ENCODE peak calls at places on chromosome 18, in nine cellular contexts. One of them, this sample, is unnamed.

GRCh38 chr18:62938006-62938405 is 222.7 kb downstream of the PHLPP1 start:
- DNase-seq in T-helper 2 cell: no peak
- DNase-seq in tibial nerve: no peak
- DNase-seq in B cell: no peak
- DNase-seq in neuronal stem cell: no peak
- DNase-seq in activated effector memory CD4-positive, alpha-beta T cell treated with anti-CD3 and anti-CD28 coated beads, Interleukin-2, amount 50 U/mL, for 16 hours: no peak
- DNase-seq in AG09319: no peak
- DNase-seq in activated CD8-positive, alpha-beta memory T cell treated with anti-CD3 and anti-CD28 coated beads for 24 hours: no peak
- DNase-seq in stimulated activated CD4-positive, alpha-beta T cell treated with anti-CD3 and anti-CD28 coated beads, Interleukin-15, amount 100 ng/mL, for 24 hours: no peak
- DNase-seq in this sample: no peak

GRCh38 chr18:63158012-63158631 is 161.4 kb downstream of the BCL2 start:
- DNase-seq in tibial nerve: no peak
- DNase-seq in AG09319: no peak
- DNase-seq in activated effector memory CD4-positive, alpha-beta T cell treated with anti-CD3 and anti-CD28 coated beads, Interleukin-2, amount 50 U/mL, for 16 hours: peak
- DNase-seq in stimulated activated CD4-positive, alpha-beta T cell treated with anti-CD3 and anti-CD28 coated beads, Interleukin-15, amount 100 ng/mL, for 24 hours: no peak
- DNase-seq in activated CD8-positive, alpha-beta memory T cell treated with anti-CD3 and anti-CD28 coated beads for 24 hours: peak
- DNase-seq in neuronal stem cell: no peak
- DNase-seq in T-helper 2 cell: no peak
- DNase-seq in B cell: no peak
- DNase-seq in this sample: no peak

GRCh38 chr18:79866889-79867574 is 69.3 kb downstream of the KCNG2 start:
- DNase-seq in neuronal stem cell: no peak
- DNase-seq in activated effector memory CD4-positive, alpha-beta T cell treated with anti-CD3 and anti-CD28 coated beads, Interleukin-2, amount 50 U/mL, for 16 hours: peak
- DNase-seq in B cell: no peak
- DNase-seq in AG09319: no peak
- DNase-seq in stimulated activated CD4-positive, alpha-beta T cell treated with anti-CD3 and anti-CD28 coated beads, Interleukin-15, amount 100 ng/mL, for 24 hours: no peak
- DNase-seq in activated CD8-positive, alpha-beta memory T cell treated with anti-CD3 and anti-CD28 coated beads for 24 hours: peak
- DNase-seq in T-helper 2 cell: no peak
- DNase-seq in tibial nerve: no peak
- DNase-seq in this sample: no peak

GRCh38 chr18:46939337-46939963 is 22.0 kb downstream of the KATNAL2 start:
- DNase-seq in neuronal stem cell: no peak
- DNase-seq in activated CD8-positive, alpha-beta memory T cell treated with anti-CD3 and anti-CD28 coated beads for 24 hours: no peak
- DNase-seq in tibial nerve: no peak
- DNase-seq in AG09319: peak
- DNase-seq in B cell: no peak
- DNase-seq in activated effector memory CD4-positive, alpha-beta T cell treated with anti-CD3 and anti-CD28 coated beads, Interleukin-2, amount 50 U/mL, for 16 hours: no peak
- DNase-seq in T-helper 2 cell: no peak
- DNase-seq in stimulated activated CD4-positive, alpha-beta T cell treated with anti-CD3 and anti-CD28 coated beads, Interleukin-15, amount 100 ng/mL, for 24 hours: no peak
- DNase-seq in this sample: no peak

GRCh38 chr18:79753391-79753851 is 44.3 kb upstream of the KCNG2 start:
- DNase-seq in activated effector memory CD4-positive, alpha-beta T cell treated with anti-CD3 and anti-CD28 coated beads, Interleukin-2, amount 50 U/mL, for 16 hours: peak
- DNase-seq in T-helper 2 cell: no peak
- DNase-seq in AG09319: no peak
- DNase-seq in B cell: no peak
- DNase-seq in activated CD8-positive, alpha-beta memory T cell treated with anti-CD3 and anti-CD28 coated beads for 24 hours: no peak
- DNase-seq in neuronal stem cell: no peak
- DNase-seq in tibial nerve: no peak
- DNase-seq in stimulated activated CD4-positive, alpha-beta T cell treated with anti-CD3 and anti-CD28 coated beads, Interleukin-15, amount 100 ng/mL, for 24 hours: no peak
- DNase-seq in this sample: peak

GRCh38 chr18:37565985-37566478 is 434 bp upstream of the CELF4 start:
- DNase-seq in stimulated activated CD4-positive, alpha-beta T cell treated with anti-CD3 and anti-CD28 coated beads, Interleukin-15, amount 100 ng/mL, for 24 hours: no peak
- DNase-seq in T-helper 2 cell: no peak
- DNase-seq in neuronal stem cell: peak
- DNase-seq in activated CD8-positive, alpha-beta memory T cell treated with anti-CD3 and anti-CD28 coated beads for 24 hours: no peak
- DNase-seq in tibial nerve: no peak
- DNase-seq in AG09319: no peak
- DNase-seq in activated effector memory CD4-positive, alpha-beta T cell treated with anti-CD3 and anti-CD28 coated beads, Interleukin-2, amount 50 U/mL, for 16 hours: no peak
- DNase-seq in B cell: no peak
- DNase-seq in this sample: peak

GRCh38 chr18:47799376-47799775 is 131.1 kb downstream of the SMAD2 start:
- DNase-seq in activated effector memory CD4-positive, alpha-beta T cell treated with anti-CD3 and anti-CD28 coated beads, Interleukin-2, amount 50 U/mL, for 16 hours: no peak
- DNase-seq in neuronal stem cell: no peak
- DNase-seq in T-helper 2 cell: no peak
- DNase-seq in stimulated activated CD4-positive, alpha-beta T cell treated with anti-CD3 and anti-CD28 coated beads, Interleukin-15, amount 100 ng/mL, for 24 hours: no peak
- DNase-seq in B cell: no peak
- DNase-seq in activated CD8-positive, alpha-beta memory T cell treated with anti-CD3 and anti-CD28 coated beads for 24 hours: no peak
- DNase-seq in tibial nerve: no peak
- DNase-seq in AG09319: no peak
- DNase-seq in this sample: no peak

GRCh38 chr18:8212893-8213805 is 396.1 kb upstream of the RAB12 start:
- DNase-seq in T-helper 2 cell: no peak
- DNase-seq in activated effector memory CD4-positive, alpha-beta T cell treated with anti-CD3 and anti-CD28 coated beads, Interleukin-2, amount 50 U/mL, for 16 hours: no peak
- DNase-seq in activated CD8-positive, alpha-beta memory T cell treated with anti-CD3 and anti-CD28 coated beads for 24 hours: no peak
- DNase-seq in stimulated activated CD4-positive, alpha-beta T cell treated with anti-CD3 and anti-CD28 coated beads, Interleukin-15, amount 100 ng/mL, for 24 hours: no peak
- DNase-seq in tibial nerve: no peak
- DNase-seq in AG09319: peak
- DNase-seq in neuronal stem cell: no peak
- DNase-seq in B cell: no peak
- DNase-seq in this sample: no peak

GRCh38 chr18:33020877-33021276 is 248.1 kb upstream of the KLHL14 start:
- DNase-seq in stimulated activated CD4-positive, alpha-beta T cell treated with anti-CD3 and anti-CD28 coated beads, Interleukin-15, amount 100 ng/mL, for 24 hours: no peak
- DNase-seq in neuronal stem cell: no peak
- DNase-seq in activated effector memory CD4-positive, alpha-beta T cell treated with anti-CD3 and anti-CD28 coated beads, Interleukin-2, amount 50 U/mL, for 16 hours: no peak
- DNase-seq in B cell: no peak
- DNase-seq in tibial nerve: no peak
- DNase-seq in T-helper 2 cell: no peak
- DNase-seq in activated CD8-positive, alpha-beta memory T cell treated with anti-CD3 and anti-CD28 coated beads for 24 hours: no peak
- DNase-seq in AG09319: no peak
- DNase-seq in this sample: no peak

GRCh38 chr18:998976-999375 is 94.3 kb downstream of the ADCYAP1 start:
- DNase-seq in activated CD8-positive, alpha-beta memory T cell treated with anti-CD3 and anti-CD28 coated beads for 24 hours: no peak
- DNase-seq in neuronal stem cell: no peak
- DNase-seq in T-helper 2 cell: no peak
- DNase-seq in activated effector memory CD4-positive, alpha-beta T cell treated with anti-CD3 and anti-CD28 coated beads, Interleukin-2, amount 50 U/mL, for 16 hours: no peak
- DNase-seq in stimulated activated CD4-positive, alpha-beta T cell treated with anti-CD3 and anti-CD28 coated beads, Interleukin-15, amount 100 ng/mL, for 24 hours: no peak
- DNase-seq in B cell: no peak
- DNase-seq in tibial nerve: no peak
- DNase-seq in AG09319: no peak
- DNase-seq in this sample: no peak

GRCh38 chr18:13398631-13399030 is 180.1 kb downstream of the LDLRAD4 start:
- DNase-seq in B cell: no peak
- DNase-seq in AG09319: no peak
- DNase-seq in tibial nerve: no peak
- DNase-seq in T-helper 2 cell: no peak
- DNase-seq in activated CD8-positive, alpha-beta memory T cell treated with anti-CD3 and anti-CD28 coated beads for 24 hours: peak
- DNase-seq in activated effector memory CD4-positive, alpha-beta T cell treated with anti-CD3 and anti-CD28 coated beads, Interleukin-2, amount 50 U/mL, for 16 hours: no peak
- DNase-seq in stimulated activated CD4-positive, alpha-beta T cell treated with anti-CD3 and anti-CD28 coated beads, Interleukin-15, amount 100 ng/mL, for 24 hours: no peak
- DNase-seq in neuronal stem cell: no peak
- DNase-seq in this sample: no peak

GRCh38 chr18:79077181-79077580 is 8.0 kb downstream of the ATP9B start:
- DNase-seq in AG09319: no peak
- DNase-seq in activated effector memory CD4-positive, alpha-beta T cell treated with anti-CD3 and anti-CD28 coated beads, Interleukin-2, amount 50 U/mL, for 16 hours: no peak
- DNase-seq in neuronal stem cell: no peak
- DNase-seq in activated CD8-positive, alpha-beta memory T cell treated with anti-CD3 and anti-CD28 coated beads for 24 hours: no peak
- DNase-seq in stimulated activated CD4-positive, alpha-beta T cell treated with anti-CD3 and anti-CD28 coated beads, Interleukin-15, amount 100 ng/mL, for 24 hours: no peak
- DNase-seq in T-helper 2 cell: no peak
- DNase-seq in tibial nerve: no peak
- DNase-seq in B cell: no peak
- DNase-seq in this sample: no peak

GRCh38 chr18:22441638-22442037 is 23.9 kb upstream of the CTAGE1 start:
- DNase-seq in AG09319: no peak
- DNase-seq in B cell: no peak
- DNase-seq in T-helper 2 cell: no peak
- DNase-seq in neuronal stem cell: no peak
- DNase-seq in activated CD8-positive, alpha-beta memory T cell treated with anti-CD3 and anti-CD28 coated beads for 24 hours: no peak
- DNase-seq in stimulated activated CD4-positive, alpha-beta T cell treated with anti-CD3 and anti-CD28 coated beads, Interleukin-15, amount 100 ng/mL, for 24 hours: no peak
- DNase-seq in tibial nerve: no peak
- DNase-seq in activated effector memory CD4-positive, alpha-beta T cell treated with anti-CD3 and anti-CD28 coated beads, Interleukin-2, amount 50 U/mL, for 16 hours: no peak
- DNase-seq in this sample: no peak

GRCh38 chr18:37564796-37565137 is 831 bp downstream of the CELF4 start:
- DNase-seq in neuronal stem cell: peak
- DNase-seq in activated effector memory CD4-positive, alpha-beta T cell treated with anti-CD3 and anti-CD28 coated beads, Interleukin-2, amount 50 U/mL, for 16 hours: no peak
- DNase-seq in T-helper 2 cell: no peak
- DNase-seq in stimulated activated CD4-positive, alpha-beta T cell treated with anti-CD3 and anti-CD28 coated beads, Interleukin-15, amount 100 ng/mL, for 24 hours: no peak
- DNase-seq in activated CD8-positive, alpha-beta memory T cell treated with anti-CD3 and anti-CD28 coated beads for 24 hours: no peak
- DNase-seq in B cell: no peak
- DNase-seq in tibial nerve: peak
- DNase-seq in AG09319: no peak
- DNase-seq in this sample: peak

GRCh38 chr18:74519320-74520095 is 14.8 kb upstream of the CNDP1 start:
- DNase-seq in activated effector memory CD4-positive, alpha-beta T cell treated with anti-CD3 and anti-CD28 coated beads, Interleukin-2, amount 50 U/mL, for 16 hours: no peak
- DNase-seq in tibial nerve: no peak
- DNase-seq in AG09319: no peak
- DNase-seq in B cell: no peak
- DNase-seq in stimulated activated CD4-positive, alpha-beta T cell treated with anti-CD3 and anti-CD28 coated beads, Interleukin-15, amount 100 ng/mL, for 24 hours: no peak
- DNase-seq in T-helper 2 cell: no peak
- DNase-seq in neuronal stem cell: no peak
- DNase-seq in activated CD8-positive, alpha-beta memory T cell treated with anti-CD3 and anti-CD28 coated beads for 24 hours: no peak
- DNase-seq in this sample: peak

GRCh38 chr18:56702946-56703345 is 51.8 kb downstream of the WDR7 start:
- DNase-seq in B cell: peak
- DNase-seq in T-helper 2 cell: no peak
- DNase-seq in neuronal stem cell: peak
- DNase-seq in activated effector memory CD4-positive, alpha-beta T cell treated with anti-CD3 and anti-CD28 coated beads, Interleukin-2, amount 50 U/mL, for 16 hours: no peak
- DNase-seq in activated CD8-positive, alpha-beta memory T cell treated with anti-CD3 and anti-CD28 coated beads for 24 hours: no peak
- DNase-seq in tibial nerve: peak
- DNase-seq in stimulated activated CD4-positive, alpha-beta T cell treated with anti-CD3 and anti-CD28 coated beads, Interleukin-15, amount 100 ng/mL, for 24 hours: peak
- DNase-seq in AG09319: no peak
- DNase-seq in this sample: no peak

GRCh38 chr18:25055076-25055475 is 296.9 kb downstream of the ZNF521 start:
- DNase-seq in AG09319: no peak
- DNase-seq in neuronal stem cell: no peak
- DNase-seq in activated CD8-positive, alpha-beta memory T cell treated with anti-CD3 and anti-CD28 coated beads for 24 hours: no peak
- DNase-seq in tibial nerve: no peak
- DNase-seq in B cell: no peak
- DNase-seq in stimulated activated CD4-positive, alpha-beta T cell treated with anti-CD3 and anti-CD28 coated beads, Interleukin-15, amount 100 ng/mL, for 24 hours: no peak
- DNase-seq in T-helper 2 cell: no peak
- DNase-seq in activated effector memory CD4-positive, alpha-beta T cell treated with anti-CD3 and anti-CD28 coated beads, Interleukin-2, amount 50 U/mL, for 16 hours: no peak
- DNase-seq in this sample: no peak

GRCh38 chr18:3482258-3482657 is 32.3 kb downstream of the TGIF1 start:
- DNase-seq in B cell: no peak
- DNase-seq in T-helper 2 cell: no peak
- DNase-seq in neuronal stem cell: no peak
- DNase-seq in activated CD8-positive, alpha-beta memory T cell treated with anti-CD3 and anti-CD28 coated beads for 24 hours: no peak
- DNase-seq in AG09319: no peak
- DNase-seq in tibial nerve: no peak
- DNase-seq in stimulated activated CD4-positive, alpha-beta T cell treated with anti-CD3 and anti-CD28 coated beads, Interleukin-15, amount 100 ng/mL, for 24 hours: no peak
- DNase-seq in activated effector memory CD4-positive, alpha-beta T cell treated with anti-CD3 and anti-CD28 coated beads, Interleukin-2, amount 50 U/mL, for 16 hours: no peak
- DNase-seq in this sample: no peak

GRCh38 chr18:50722311-50722710 is 97.5 kb downstream of the MRO start:
- DNase-seq in activated CD8-positive, alpha-beta memory T cell treated with anti-CD3 and anti-CD28 coated beads for 24 hours: no peak
- DNase-seq in neuronal stem cell: no peak
- DNase-seq in tibial nerve: no peak
- DNase-seq in activated effector memory CD4-positive, alpha-beta T cell treated with anti-CD3 and anti-CD28 coated beads, Interleukin-2, amount 50 U/mL, for 16 hours: no peak
- DNase-seq in B cell: no peak
- DNase-seq in T-helper 2 cell: no peak
- DNase-seq in stimulated activated CD4-positive, alpha-beta T cell treated with anti-CD3 and anti-CD28 coated beads, Interleukin-15, amount 100 ng/mL, for 24 hours: no peak
- DNase-seq in AG09319: no peak
- DNase-seq in this sample: peak

GRCh38 chr18:59951591-59951990 is 51.8 kb downstream of the PMAIP1 start:
- DNase-seq in B cell: no peak
- DNase-seq in tibial nerve: no peak
- DNase-seq in activated effector memory CD4-positive, alpha-beta T cell treated with anti-CD3 and anti-CD28 coated beads, Interleukin-2, amount 50 U/mL, for 16 hours: no peak
- DNase-seq in activated CD8-positive, alpha-beta memory T cell treated with anti-CD3 and anti-CD28 coated beads for 24 hours: no peak
- DNase-seq in stimulated activated CD4-positive, alpha-beta T cell treated with anti-CD3 and anti-CD28 coated beads, Interleukin-15, amount 100 ng/mL, for 24 hours: no peak
- DNase-seq in AG09319: no peak
- DNase-seq in neuronal stem cell: no peak
- DNase-seq in T-helper 2 cell: no peak
- DNase-seq in this sample: no peak

GRCh38 chr18:66646622-66647021 is 42.7 kb upstream of the CDH19 start:
- DNase-seq in tibial nerve: no peak
- DNase-seq in AG09319: no peak
- DNase-seq in neuronal stem cell: no peak
- DNase-seq in activated CD8-positive, alpha-beta memory T cell treated with anti-CD3 and anti-CD28 coated beads for 24 hours: no peak
- DNase-seq in T-helper 2 cell: no peak
- DNase-seq in stimulated activated CD4-positive, alpha-beta T cell treated with anti-CD3 and anti-CD28 coated beads, Interleukin-15, amount 100 ng/mL, for 24 hours: no peak
- DNase-seq in B cell: no peak
- DNase-seq in activated effector memory CD4-positive, alpha-beta T cell treated with anti-CD3 and anti-CD28 coated beads, Interleukin-2, amount 50 U/mL, for 16 hours: no peak
- DNase-seq in this sample: no peak

GRCh38 chr18:31819106-31819924 is 58.6 kb upstream of the SLC25A52 start:
- DNase-seq in neuronal stem cell: peak
- DNase-seq in stimulated activated CD4-positive, alpha-beta T cell treated with anti-CD3 and anti-CD28 coated beads, Interleukin-15, amount 100 ng/mL, for 24 hours: no peak
- DNase-seq in T-helper 2 cell: no peak
- DNase-seq in B cell: no peak
- DNase-seq in activated effector memory CD4-positive, alpha-beta T cell treated with anti-CD3 and anti-CD28 coated beads, Interleukin-2, amount 50 U/mL, for 16 hours: no peak
- DNase-seq in AG09319: peak
- DNase-seq in tibial nerve: no peak
- DNase-seq in activated CD8-positive, alpha-beta memory T cell treated with anti-CD3 and anti-CD28 coated beads for 24 hours: no peak
- DNase-seq in this sample: no peak

GRCh38 chr18:8898990-8899389 is 193.6 kb downstream of the MTCL1 start:
- DNase-seq in tibial nerve: no peak
- DNase-seq in stimulated activated CD4-positive, alpha-beta T cell treated with anti-CD3 and anti-CD28 coated beads, Interleukin-15, amount 100 ng/mL, for 24 hours: no peak
- DNase-seq in T-helper 2 cell: no peak
- DNase-seq in B cell: no peak
- DNase-seq in activated effector memory CD4-positive, alpha-beta T cell treated with anti-CD3 and anti-CD28 coated beads, Interleukin-2, amount 50 U/mL, for 16 hours: no peak
- DNase-seq in activated CD8-positive, alpha-beta memory T cell treated with anti-CD3 and anti-CD28 coated beads for 24 hours: no peak
- DNase-seq in AG09319: no peak
- DNase-seq in neuronal stem cell: no peak
- DNase-seq in this sample: no peak

GRCh38 chr18:4130734-4131719 is 324.1 kb downstream of the DLGAP1 start:
- DNase-seq in activated effector memory CD4-positive, alpha-beta T cell treated with anti-CD3 and anti-CD28 coated beads, Interleukin-2, amount 50 U/mL, for 16 hours: no peak
- DNase-seq in AG09319: no peak
- DNase-seq in stimulated activated CD4-positive, alpha-beta T cell treated with anti-CD3 and anti-CD28 coated beads, Interleukin-15, amount 100 ng/mL, for 24 hours: no peak
- DNase-seq in T-helper 2 cell: no peak
- DNase-seq in tibial nerve: no peak
- DNase-seq in activated CD8-positive, alpha-beta memory T cell treated with anti-CD3 and anti-CD28 coated beads for 24 hours: no peak
- DNase-seq in B cell: no peak
- DNase-seq in neuronal stem cell: no peak
- DNase-seq in this sample: no peak

GRCh38 chr18:36298113-36298701 is 694 bp downstream of the FHOD3 start:
- DNase-seq in stimulated activated CD4-positive, alpha-beta T cell treated with anti-CD3 and anti-CD28 coated beads, Interleukin-15, amount 100 ng/mL, for 24 hours: peak
- DNase-seq in activated effector memory CD4-positive, alpha-beta T cell treated with anti-CD3 and anti-CD28 coated beads, Interleukin-2, amount 50 U/mL, for 16 hours: no peak
- DNase-seq in tibial nerve: no peak
- DNase-seq in B cell: peak
- DNase-seq in AG09319: no peak
- DNase-seq in activated CD8-positive, alpha-beta memory T cell treated with anti-CD3 and anti-CD28 coated beads for 24 hours: no peak
- DNase-seq in neuronal stem cell: peak
- DNase-seq in T-helper 2 cell: no peak
- DNase-seq in this sample: no peak

GRCh38 chr18:3037423-3037915 is 24.5 kb upstream of the LPIN2 start:
- DNase-seq in activated effector memory CD4-positive, alpha-beta T cell treated with anti-CD3 and anti-CD28 coated beads, Interleukin-2, amount 50 U/mL, for 16 hours: no peak
- DNase-seq in B cell: no peak
- DNase-seq in AG09319: peak
- DNase-seq in stimulated activated CD4-positive, alpha-beta T cell treated with anti-CD3 and anti-CD28 coated beads, Interleukin-15, amount 100 ng/mL, for 24 hours: no peak
- DNase-seq in T-helper 2 cell: no peak
- DNase-seq in activated CD8-positive, alpha-beta memory T cell treated with anti-CD3 and anti-CD28 coated beads for 24 hours: peak
- DNase-seq in tibial nerve: no peak
- DNase-seq in neuronal stem cell: no peak
- DNase-seq in this sample: no peak

GRCh38 chr18:60892441-60892840 is 440.8 kb upstream of the CDH20 start:
- DNase-seq in stimulated activated CD4-positive, alpha-beta T cell treated with anti-CD3 and anti-CD28 coated beads, Interleukin-15, amount 100 ng/mL, for 24 hours: no peak
- DNase-seq in neuronal stem cell: no peak
- DNase-seq in B cell: no peak
- DNase-seq in activated effector memory CD4-positive, alpha-beta T cell treated with anti-CD3 and anti-CD28 coated beads, Interleukin-2, amount 50 U/mL, for 16 hours: no peak
- DNase-seq in T-helper 2 cell: no peak
- DNase-seq in AG09319: no peak
- DNase-seq in tibial nerve: no peak
- DNase-seq in activated CD8-positive, alpha-beta memory T cell treated with anti-CD3 and anti-CD28 coated beads for 24 hours: no peak
- DNase-seq in this sample: no peak

GRCh38 chr18:13370995-13371625 is 152.6 kb downstream of the LDLRAD4 start:
- DNase-seq in neuronal stem cell: no peak
- DNase-seq in tibial nerve: no peak
- DNase-seq in activated CD8-positive, alpha-beta memory T cell treated with anti-CD3 and anti-CD28 coated beads for 24 hours: peak
- DNase-seq in activated effector memory CD4-positive, alpha-beta T cell treated with anti-CD3 and anti-CD28 coated beads, Interleukin-2, amount 50 U/mL, for 16 hours: no peak
- DNase-seq in stimulated activated CD4-positive, alpha-beta T cell treated with anti-CD3 and anti-CD28 coated beads, Interleukin-15, amount 100 ng/mL, for 24 hours: no peak
- DNase-seq in AG09319: no peak
- DNase-seq in T-helper 2 cell: no peak
- DNase-seq in B cell: no peak
- DNase-seq in this sample: no peak

GRCh38 chr18:3623769-3624545 is 174.0 kb downstream of the TGIF1 start:
- DNase-seq in activated CD8-positive, alpha-beta memory T cell treated with anti-CD3 and anti-CD28 coated beads for 24 hours: peak
- DNase-seq in stimulated activated CD4-positive, alpha-beta T cell treated with anti-CD3 and anti-CD28 coated beads, Interleukin-15, amount 100 ng/mL, for 24 hours: peak
- DNase-seq in tibial nerve: peak
- DNase-seq in neuronal stem cell: peak
- DNase-seq in AG09319: peak
- DNase-seq in activated effector memory CD4-positive, alpha-beta T cell treated with anti-CD3 and anti-CD28 coated beads, Interleukin-2, amount 50 U/mL, for 16 hours: peak
- DNase-seq in B cell: no peak
- DNase-seq in T-helper 2 cell: no peak
- DNase-seq in this sample: peak

GRCh38 chr18:44601447-44601846 is 79.2 kb upstream of the SETBP1 start:
- DNase-seq in neuronal stem cell: no peak
- DNase-seq in AG09319: no peak
- DNase-seq in B cell: no peak
- DNase-seq in stimulated activated CD4-positive, alpha-beta T cell treated with anti-CD3 and anti-CD28 coated beads, Interleukin-15, amount 100 ng/mL, for 24 hours: no peak
- DNase-seq in activated CD8-positive, alpha-beta memory T cell treated with anti-CD3 and anti-CD28 coated beads for 24 hours: no peak
- DNase-seq in activated effector memory CD4-positive, alpha-beta T cell treated with anti-CD3 and anti-CD28 coated beads, Interleukin-2, amount 50 U/mL, for 16 hours: no peak
- DNase-seq in T-helper 2 cell: no peak
- DNase-seq in tibial nerve: no peak
- DNase-seq in this sample: no peak

GRCh38 chr18:10460414-10461018 is 6.1 kb downstream of the APCDD1 start:
- DNase-seq in stimulated activated CD4-positive, alpha-beta T cell treated with anti-CD3 and anti-CD28 coated beads, Interleukin-15, amount 100 ng/mL, for 24 hours: no peak
- DNase-seq in activated effector memory CD4-positive, alpha-beta T cell treated with anti-CD3 and anti-CD28 coated beads, Interleukin-2, amount 50 U/mL, for 16 hours: no peak
- DNase-seq in AG09319: no peak
- DNase-seq in neuronal stem cell: no peak
- DNase-seq in T-helper 2 cell: no peak
- DNase-seq in B cell: no peak
- DNase-seq in activated CD8-positive, alpha-beta memory T cell treated with anti-CD3 and anti-CD28 coated beads for 24 hours: no peak
- DNase-seq in tibial nerve: no peak
- DNase-seq in this sample: no peak

This sample was measured in posterior vena cava.